ENCODE peak calls at places on chromosomes 12 and 14, in nine cellular contexts. One of them, this sample, is unnamed.

GRCh38 chr12:63907561-63907960 is 63.1 kb downstream of the SRGAP1 start:
- DNase-seq in foreskin fibroblast: no peak
- DNase-seq in IMR-90: peak
- DNase-seq in ascending aorta: no peak
- DNase-seq in AG04450: no peak
- DNase-seq in GM13976: no peak
- DNase-seq in chondrocyte: no peak
- DNase-seq in esophagus muscularis mucosa: no peak
- DNase-seq in HCT116: no peak
- DNase-seq in this sample: no peak

GRCh38 chr14:102377696-102378095 is 15.0 kb downstream of the TECPR2 start:
- DNase-seq in foreskin fibroblast: no peak
- DNase-seq in IMR-90: no peak
- DNase-seq in ascending aorta: no peak
- DNase-seq in AG04450: no peak
- DNase-seq in GM13976: no peak
- DNase-seq in chondrocyte: no peak
- DNase-seq in esophagus muscularis mucosa: no peak
- DNase-seq in HCT116: no peak
- DNase-seq in this sample: no peak

GRCh38 chr12:22624573-22624907 is 431 bp upstream of the ETNK1 start:
- DNase-seq in foreskin fibroblast: no peak
- DNase-seq in IMR-90: no peak
- DNase-seq in ascending aorta: no peak
- DNase-seq in AG04450: no peak
- DNase-seq in GM13976: peak
- DNase-seq in chondrocyte: no peak
- DNase-seq in esophagus muscularis mucosa: no peak
- DNase-seq in HCT116: no peak
- DNase-seq in this sample: no peak

GRCh38 chr12:89161553-89161952 is 190.7 kb downstream of the DUSP6 start:
- DNase-seq in foreskin fibroblast: no peak
- DNase-seq in IMR-90: no peak
- DNase-seq in ascending aorta: no peak
- DNase-seq in AG04450: no peak
- DNase-seq in GM13976: no peak
- DNase-seq in chondrocyte: no peak
- DNase-seq in esophagus muscularis mucosa: no peak
- DNase-seq in HCT116: no peak
- DNase-seq in this sample: peak

GRCh38 chr12:46373303-46374182 is 970 bp upstream of the SLC38A2 start:
- DNase-seq in foreskin fibroblast: no peak
- DNase-seq in IMR-90: peak
- DNase-seq in ascending aorta: no peak
- DNase-seq in AG04450: no peak
- DNase-seq in GM13976: peak
- DNase-seq in chondrocyte: peak
- DNase-seq in esophagus muscularis mucosa: no peak
- DNase-seq in HCT116: no peak
- DNase-seq in this sample: peak

GRCh38 chr12:21615441-21615840 is 10.8 kb upstream of the GYS2 start:
- DNase-seq in foreskin fibroblast: no peak
- DNase-seq in IMR-90: no peak
- DNase-seq in ascending aorta: no peak
- DNase-seq in AG04450: no peak
- DNase-seq in GM13976: no peak
- DNase-seq in chondrocyte: no peak
- DNase-seq in esophagus muscularis mucosa: no peak
- DNase-seq in HCT116: no peak
- DNase-seq in this sample: no peak

GRCh38 chr14:104105071-104105821 is 19.7 kb downstream of the ASPG start:
- DNase-seq in foreskin fibroblast: no peak
- DNase-seq in IMR-90: no peak
- DNase-seq in ascending aorta: no peak
- DNase-seq in AG04450: no peak
- DNase-seq in GM13976: no peak
- DNase-seq in chondrocyte: peak
- DNase-seq in esophagus muscularis mucosa: no peak
- DNase-seq in HCT116: no peak
- DNase-seq in this sample: no peak

GRCh38 chr12:118377891-118378470 is 1.6 kb downstream of the SUDS3 start:
- DNase-seq in foreskin fibroblast: no peak
- DNase-seq in IMR-90: peak
- DNase-seq in ascending aorta: no peak
- DNase-seq in AG04450: no peak
- DNase-seq in GM13976: peak
- DNase-seq in chondrocyte: no peak
- DNase-seq in esophagus muscularis mucosa: peak
- DNase-seq in HCT116: peak
- DNase-seq in this sample: peak

GRCh38 chr12:51970904-51971646 is 19.6 kb downstream of the ACVR1B start:
- DNase-seq in foreskin fibroblast: no peak
- DNase-seq in IMR-90: peak
- DNase-seq in ascending aorta: no peak
- DNase-seq in AG04450: no peak
- DNase-seq in GM13976: peak
- DNase-seq in chondrocyte: no peak
- DNase-seq in esophagus muscularis mucosa: no peak
- DNase-seq in HCT116: no peak
- DNase-seq in this sample: peak

GRCh38 chr12:110932048-110932447 is 11.7 kb upstream of the MYL2 start:
- DNase-seq in foreskin fibroblast: no peak
- DNase-seq in IMR-90: no peak
- DNase-seq in ascending aorta: no peak
- DNase-seq in AG04450: no peak
- DNase-seq in GM13976: peak
- DNase-seq in chondrocyte: no peak
- DNase-seq in esophagus muscularis mucosa: no peak
- DNase-seq in HCT116: no peak
- DNase-seq in this sample: no peak

GRCh38 chr14:91399868-91400640 is 17.6 kb downstream of the CCDC88C start:
- DNase-seq in foreskin fibroblast: no peak
- DNase-seq in IMR-90: no peak
- DNase-seq in ascending aorta: no peak
- DNase-seq in AG04450: no peak
- DNase-seq in GM13976: peak
- DNase-seq in chondrocyte: no peak
- DNase-seq in esophagus muscularis mucosa: no peak
- DNase-seq in HCT116: no peak
- DNase-seq in this sample: no peak

GRCh38 chr12:79691299-79692248 is 810 bp upstream of the PAWR start:
- DNase-seq in foreskin fibroblast: peak
- DNase-seq in IMR-90: peak
- DNase-seq in ascending aorta: no peak
- DNase-seq in AG04450: peak
- DNase-seq in GM13976: peak
- DNase-seq in chondrocyte: peak
- DNase-seq in esophagus muscularis mucosa: no peak
- DNase-seq in HCT116: no peak
- DNase-seq in this sample: peak

GRCh38 chr14:104504172-104504735 is 75.3 kb upstream of the C14orf180 start:
- DNase-seq in foreskin fibroblast: no peak
- DNase-seq in IMR-90: no peak
- DNase-seq in ascending aorta: no peak
- DNase-seq in AG04450: no peak
- DNase-seq in GM13976: no peak
- DNase-seq in chondrocyte: no peak
- DNase-seq in esophagus muscularis mucosa: no peak
- DNase-seq in HCT116: no peak
- DNase-seq in this sample: no peak

GRCh38 chr14:75648066-75648838 is 12.4 kb downstream of the ERG28 start:
- DNase-seq in foreskin fibroblast: peak
- DNase-seq in IMR-90: peak
- DNase-seq in ascending aorta: no peak
- DNase-seq in AG04450: peak
- DNase-seq in GM13976: no peak
- DNase-seq in chondrocyte: no peak
- DNase-seq in esophagus muscularis mucosa: no peak
- DNase-seq in HCT116: peak
- DNase-seq in this sample: peak

GRCh38 chr12:123351349-123351748 is 13.3 kb downstream of the SBNO1 start:
- DNase-seq in foreskin fibroblast: no peak
- DNase-seq in IMR-90: no peak
- DNase-seq in ascending aorta: no peak
- DNase-seq in AG04450: no peak
- DNase-seq in GM13976: no peak
- DNase-seq in chondrocyte: no peak
- DNase-seq in esophagus muscularis mucosa: no peak
- DNase-seq in HCT116: no peak
- DNase-seq in this sample: no peak

GRCh38 chr12:110249716-110250225 is 31.3 kb upstream of the ATP2A2 start:
- DNase-seq in foreskin fibroblast: no peak
- DNase-seq in IMR-90: no peak
- DNase-seq in ascending aorta: no peak
- DNase-seq in AG04450: no peak
- DNase-seq in GM13976: no peak
- DNase-seq in chondrocyte: peak
- DNase-seq in esophagus muscularis mucosa: no peak
- DNase-seq in HCT116: no peak
- DNase-seq in this sample: no peak

GRCh38 chr12:53231859-53232640 is at the start of gene RARG:
- DNase-seq in foreskin fibroblast: no peak
- DNase-seq in IMR-90: no peak
- DNase-seq in ascending aorta: peak
- DNase-seq in AG04450: no peak
- DNase-seq in GM13976: peak
- DNase-seq in chondrocyte: no peak
- DNase-seq in esophagus muscularis mucosa: no peak
- DNase-seq in HCT116: no peak
- DNase-seq in this sample: peak

DNA sequence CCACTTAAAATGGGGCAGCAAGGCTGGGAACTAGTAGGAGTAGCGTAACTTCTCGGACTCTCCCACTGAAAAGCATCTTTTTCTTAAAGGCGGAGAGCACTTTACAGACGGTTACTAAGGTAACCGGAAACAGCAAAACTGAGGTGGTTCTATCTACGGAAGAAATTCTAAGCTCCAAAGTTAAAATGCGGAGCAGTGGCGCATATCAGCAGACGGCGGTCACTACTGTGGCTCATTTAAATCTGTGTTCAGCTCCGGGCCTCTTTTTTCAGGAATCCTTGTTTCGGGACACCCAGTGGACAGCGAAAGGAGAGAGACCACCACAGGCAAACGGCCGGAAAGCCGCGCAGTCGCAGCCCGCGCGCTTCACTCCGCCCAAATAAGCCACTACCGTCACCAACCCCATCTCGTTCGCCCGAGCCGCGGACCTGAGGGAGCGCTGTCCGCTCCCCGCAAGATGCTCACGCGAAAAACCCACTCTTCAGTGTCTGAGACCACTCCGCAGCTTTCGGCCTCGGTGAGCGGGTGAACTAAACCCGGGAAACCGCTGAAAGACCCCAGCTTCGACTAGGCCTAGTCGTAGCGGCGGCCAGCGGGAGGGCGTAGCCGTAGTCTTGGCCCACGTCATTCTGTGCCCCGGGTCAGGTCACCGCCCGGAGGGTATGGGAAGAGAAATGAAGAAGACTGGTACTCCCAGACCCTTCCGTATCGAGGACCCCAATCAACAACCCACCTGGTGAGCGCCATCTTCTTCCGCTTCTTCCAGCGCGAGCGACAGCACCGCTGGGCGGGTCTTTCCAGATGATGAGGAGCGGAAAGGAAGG is at the start of gene SNW1:
- DNase-seq in foreskin fibroblast: peak
- DNase-seq in IMR-90: peak
- DNase-seq in ascending aorta: peak
- DNase-seq in AG04450: peak
- DNase-seq in GM13976: peak
- DNase-seq in chondrocyte: peak
- DNase-seq in esophagus muscularis mucosa: peak
- DNase-seq in HCT116: peak
- DNase-seq in this sample: peak
- TF ChIP-seq CTCF in foreskin fibroblast: no peak
- TF ChIP-seq CTCF in IMR-90: no peak
- TF ChIP-seq CTCF in ascending aorta: no peak
- TF ChIP-seq CTCF in AG04450: no peak
- TF ChIP-seq CTCF in GM13976: no peak
- TF ChIP-seq CTCF in chondrocyte: peak
- TF ChIP-seq CTCF in esophagus muscularis mucosa: no peak
- TF ChIP-seq CTCF in HCT116: no peak
- TF ChIP-seq CTCF in this sample: no peak

DNA sequence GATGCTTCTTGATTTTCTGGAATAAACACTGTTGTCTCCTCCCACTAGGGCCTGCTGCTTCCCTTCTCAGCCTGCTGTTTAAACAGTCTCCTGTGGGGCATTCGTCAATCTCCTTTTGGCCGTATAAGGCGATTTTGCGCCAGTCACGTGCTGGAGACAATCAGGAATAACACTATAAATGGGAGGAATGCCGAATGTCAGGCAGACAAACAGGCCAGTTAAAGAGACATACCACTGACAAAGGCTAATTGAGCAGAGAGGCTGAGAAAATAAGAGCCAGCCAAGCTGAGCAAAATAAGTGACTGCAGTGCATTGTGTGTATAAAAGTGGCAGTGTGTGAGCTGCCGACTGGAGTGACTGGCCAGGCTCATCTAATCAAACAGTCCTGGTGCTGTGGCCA is 23.3 kb downstream of the DMAC2L start:
- DNase-seq in foreskin fibroblast: peak
- DNase-seq in IMR-90: peak
- DNase-seq in ascending aorta: no peak
- DNase-seq in AG04450: no peak
- DNase-seq in GM13976: no peak
- DNase-seq in chondrocyte: no peak
- DNase-seq in esophagus muscularis mucosa: peak
- DNase-seq in HCT116: no peak
- DNase-seq in this sample: no peak
- TF ChIP-seq CTCF in foreskin fibroblast: no peak
- TF ChIP-seq CTCF in IMR-90: no peak
- TF ChIP-seq CTCF in ascending aorta: no peak
- TF ChIP-seq CTCF in AG04450: peak
- TF ChIP-seq CTCF in GM13976: no peak
- TF ChIP-seq CTCF in chondrocyte: peak
- TF ChIP-seq CTCF in esophagus muscularis mucosa: no peak
- TF ChIP-seq CTCF in HCT116: no peak
- TF ChIP-seq CTCF in this sample: no peak

GRCh38 chr12:14394317-14395058 is 29.0 kb downstream of the ATF7IP start:
- DNase-seq in foreskin fibroblast: no peak
- DNase-seq in IMR-90: peak
- DNase-seq in ascending aorta: no peak
- DNase-seq in AG04450: peak
- DNase-seq in GM13976: no peak
- DNase-seq in chondrocyte: no peak
- DNase-seq in esophagus muscularis mucosa: no peak
- DNase-seq in HCT116: peak
- DNase-seq in this sample: peak
- TF ChIP-seq CTCF in foreskin fibroblast: no peak
- TF ChIP-seq CTCF in IMR-90: peak
- TF ChIP-seq CTCF in ascending aorta: peak
- TF ChIP-seq CTCF in AG04450: no peak
- TF ChIP-seq CTCF in GM13976: no peak
- TF ChIP-seq CTCF in chondrocyte: peak
- TF ChIP-seq CTCF in esophagus muscularis mucosa: peak
- TF ChIP-seq CTCF in HCT116: no peak
- TF ChIP-seq CTCF in this sample: no peak

DNA sequence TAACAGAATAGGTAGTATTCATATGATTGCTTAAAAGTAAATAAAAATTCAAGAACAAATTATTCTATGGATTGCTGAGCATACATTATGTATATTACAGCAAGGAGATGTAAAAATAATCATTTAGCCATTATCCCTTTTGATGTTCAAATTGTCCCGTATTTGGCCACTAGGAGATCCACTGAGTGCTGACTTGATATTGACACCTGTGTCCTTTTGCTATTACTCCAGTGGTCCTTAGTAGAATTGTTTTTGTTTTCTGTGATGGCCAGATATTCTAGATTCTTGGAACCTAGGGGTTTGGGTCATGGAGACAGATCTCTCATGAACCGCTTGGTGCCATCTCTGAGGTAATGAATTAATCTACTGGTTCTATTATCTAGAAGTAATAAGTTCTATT is 16.8 kb downstream of the ERO1A start:
- DNase-seq in foreskin fibroblast: no peak
- DNase-seq in IMR-90: no peak
- DNase-seq in ascending aorta: no peak
- DNase-seq in AG04450: no peak
- DNase-seq in GM13976: no peak
- DNase-seq in chondrocyte: no peak
- DNase-seq in esophagus muscularis mucosa: no peak
- DNase-seq in HCT116: no peak
- DNase-seq in this sample: peak
- TF ChIP-seq CTCF in foreskin fibroblast: peak
- TF ChIP-seq CTCF in IMR-90: peak
- TF ChIP-seq CTCF in ascending aorta: no peak
- TF ChIP-seq CTCF in AG04450: peak
- TF ChIP-seq CTCF in GM13976: no peak
- TF ChIP-seq CTCF in chondrocyte: peak
- TF ChIP-seq CTCF in esophagus muscularis mucosa: no peak
- TF ChIP-seq CTCF in HCT116: peak
- TF ChIP-seq CTCF in this sample: peak